ENCODE peak calls at places on chromosomes 12 and 14, in seven cellular contexts. Q is uterus, A is B cell, N is astrocyte of the spinal cord, H is heart right ventricle, L is ascending aorta, Y is CD14-positive monocyte. S is an unnamed sample.

GRCh38 chr14:88960528-88960927 is 136.1 kb downstream of the TTC8 start:
- DNase-seq in A (no peak), H (no peak), Q (no peak), Y (no peak), L (no peak), N (no peak), S (no peak)

GRCh38 chr12:47778842-47779241 is 5.8 kb downstream of the SLC48A1 start:
- DNase-seq in H (no peak), L (no peak), A (peak), Y (no peak), N (no peak), Q (no peak), S (no peak)

GRCh38 chr12:112340235-112340634 is 42.0 kb downstream of the HECTD4 start:
- DNase-seq in Y (no peak), Q (no peak), A (no peak), H (no peak), N (no peak), L (no peak), S (no peak)

GRCh38 chr14:74349757-74350156 is 1.5 kb downstream of the VRTN start:
- DNase-seq in Y (no peak), Q (no peak), N (no peak), A (no peak), L (no peak), H (no peak), S (no peak)

GRCh38 chr12:53538209-53538689 is 31.0 kb upstream of the NPFF start:
- DNase-seq in H (no peak), A (no peak), Q (no peak), Y (no peak), N (peak), L (no peak), S (no peak)

GRCh38 chr12:54413284-54414190 is 5.5 kb downstream of the ITGA5 start:
- DNase-seq in A (peak), L (peak), Q (no peak), Y (peak), N (no peak), H (peak), S (no peak)

GRCh38 chr14:75934998-75935628 is 46.7 kb downstream of the TGFB3 start:
- DNase-seq in L (no peak), A (no peak), N (no peak), H (no peak), Y (no peak), Q (no peak), S (no peak)

GRCh38 chr12:94172973-94173372 is 24.6 kb downstream of the PLXNC1 start:
- DNase-seq in H (no peak), A (no peak), Y (peak), L (no peak), Q (no peak), N (peak), S (no peak)

GRCh38 chr12:76919388-76920181 is 40.8 kb upstream of the CSRP2 start:
- DNase-seq in N (no peak), L (no peak), A (no peak), Y (no peak), Q (no peak), H (no peak), S (no peak)

GRCh38 chr12:55933158-55933798 is 2.3 kb downstream of the DGKA start:
- DNase-seq in Q (no peak), A (no peak), Y (peak), H (no peak), N (no peak), L (peak), S (no peak)

GRCh38 chr14:72164420-72165150 is 232.4 kb downstream of the RGS6 start:
- DNase-seq in H (no peak), N (no peak), Y (no peak), Q (no peak), L (no peak), A (no peak), S (no peak)

GRCh38 chr14:83260751-83261150 is 1727.1 kb upstream of the SEL1L start:
- DNase-seq in Q (no peak), Y (no peak), N (no peak), L (no peak), A (no peak), H (no peak), S (no peak)

GRCh38 chr14:37048666-37049071 is 123.7 kb downstream of the SLC25A21 start:
- DNase-seq in Q (no peak), L (no peak), H (no peak), N (peak), Y (no peak), A (no peak), S (no peak)

GRCh38 chr12:104790296-104791125 is 167.6 kb downstream of the SLC41A2 start:
- DNase-seq in A (peak), L (no peak), N (no peak), Y (peak), H (peak), Q (peak), S (peak)

GRCh38 chr12:75658826-75659823 is 147.7 kb upstream of the KRR1 start:
- DNase-seq in A (no peak), N (peak), H (no peak), L (no peak), Q (no peak), Y (no peak), S (no peak)

GRCh38 chr14:66359500-66359899 is 126.7 kb upstream of the CCDC196 start:
- DNase-seq in Y (no peak), A (peak), Q (no peak), N (peak), L (no peak), H (no peak), S (peak)

GRCh38 chr14:53979747-53980642 is 23.4 kb upstream of the BMP4 start:
- DNase-seq in Q (peak), L (no peak), A (no peak), N (peak), H (peak), Y (no peak), S (no peak)

GRCh38 chr14:68521557-68521901 is 271.3 kb downstream of the ZFP36L1 start:
- DNase-seq in N (no peak), Y (no peak), Q (no peak), L (no peak), H (no peak), A (no peak), S (no peak)

GRCh38 chr14:50335389-50335788 is 23.3 kb downstream of the DMAC2L start:
- DNase-seq in L (no peak), Q (peak), H (peak), N (peak), A (no peak), Y (no peak), S (no peak)

GRCh38 chr12:29306267-29306666 is 74.7 kb downstream of the ERGIC2 start:
- DNase-seq in Y (no peak), H (no peak), N (no peak), Q (no peak), A (no peak), L (no peak), S (no peak)

GRCh38 chr12:128792398-128792797 is 31.4 kb downstream of the SLC15A4 start:
- DNase-seq in A (no peak), N (no peak), Y (no peak), Q (no peak), H (no peak), L (no peak), S (no peak)

GRCh38 chr12:19201653-19202052 is 72.1 kb downstream of the PLEKHA5 start:
- DNase-seq in L (no peak), A (no peak), N (no peak), Q (no peak), Y (no peak), H (no peak), S (no peak)

GRCh38 chr12:70393787-70394519 is 27.9 kb downstream of the KCNMB4 start:
- DNase-seq in Q (no peak), H (no peak), A (no peak), L (no peak), N (peak), Y (no peak), S (no peak)

GRCh38 chr14:61749867-61750266 is 12.4 kb upstream of the SNAPC1 start:
- DNase-seq in L (no peak), N (peak), Y (no peak), Q (no peak), A (no peak), H (no peak), S (no peak)

GRCh38 chr12:66765204-66765603 is 86.3 kb upstream of the GRIP1 start:
- DNase-seq in H (no peak), N (no peak), Q (no peak), A (no peak), Y (no peak), L (no peak), S (no peak)

GRCh38 chr14:77219591-77219990 is 38.0 kb downstream of the TMEM63C start:
- DNase-seq in Y (no peak), L (no peak), H (peak), A (no peak), Q (no peak), N (no peak), S (no peak)

GRCh38 chr12:3038931-3039510 is 38.2 kb upstream of the TSPAN9 start:
- DNase-seq in N (no peak), A (no peak), Y (no peak), L (no peak), Q (no peak), H (no peak), S (no peak)

DNA sequence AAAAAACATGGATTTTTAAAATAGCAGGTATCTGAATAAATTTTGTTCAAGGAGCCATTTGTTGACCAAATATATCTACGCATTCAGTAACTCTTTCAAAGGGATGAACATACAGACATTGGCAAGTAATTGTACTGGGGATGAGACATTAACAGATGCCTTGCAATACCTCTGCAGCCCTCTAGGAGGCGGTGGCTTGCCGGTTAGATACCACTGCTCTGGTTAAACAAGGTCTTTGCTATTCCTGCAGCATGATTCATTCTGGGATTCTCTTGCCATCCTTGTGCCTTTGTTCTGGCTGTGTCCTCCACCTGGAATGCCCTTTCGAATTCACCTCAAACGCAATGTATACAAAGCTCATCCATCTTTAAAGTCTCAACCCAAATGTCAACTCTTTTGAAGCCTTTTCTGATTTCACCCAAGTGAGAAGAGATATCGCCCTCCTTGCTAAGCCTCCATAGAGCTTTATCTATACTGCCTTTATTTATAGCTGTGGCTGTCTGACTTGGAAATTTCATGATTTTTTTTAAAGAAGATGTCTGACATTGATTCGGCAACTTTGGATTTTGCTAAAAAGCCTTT is 131.0 kb upstream of the SRRM4 start:
- DNase-seq in N (no peak), Y (no peak), Q (no peak), A (no peak), H (no peak), L (no peak), S (peak)
- TF ChIP-seq CTCF in N (peak), Y (peak), Q (no peak), A (peak), H (peak), L (no peak), S (peak)

GRCh38 chr14:100135073-100135472 is 24.4 kb downstream of the DEGS2 start:
- DNase-seq in N (no peak), H (no peak), Y (no peak), Q (no peak), L (no peak), A (no peak), S (no peak)

GRCh38 chr14:100138082-100138787 is 21.2 kb downstream of the DEGS2 start:
- DNase-seq in A (no peak), Q (no peak), Y (no peak), L (no peak), N (no peak), H (no peak), S (peak)

GRCh38 chr14:100134591-100134990 is 24.9 kb downstream of the DEGS2 start:
- DNase-seq in A (no peak), L (no peak), Q (no peak), H (no peak), Y (no peak), N (no peak), S (no peak)

GRCh38 chr14:100137173-100137572 is 22.3 kb downstream of the DEGS2 start:
- DNase-seq in N (no peak), Q (no peak), L (no peak), A (no peak), H (no peak), Y (no peak), S (no peak)

GRCh38 chr14:100135784-100136183 is 23.7 kb downstream of the DEGS2 start:
- DNase-seq in H (no peak), Y (no peak), A (no peak), L (no peak), Q (no peak), N (no peak), S (no peak)
- TF ChIP-seq CTCF in H (no peak), Y (no peak), A (no peak), L (no peak), Q (no peak), N (no peak), S (no peak)

DNA sequence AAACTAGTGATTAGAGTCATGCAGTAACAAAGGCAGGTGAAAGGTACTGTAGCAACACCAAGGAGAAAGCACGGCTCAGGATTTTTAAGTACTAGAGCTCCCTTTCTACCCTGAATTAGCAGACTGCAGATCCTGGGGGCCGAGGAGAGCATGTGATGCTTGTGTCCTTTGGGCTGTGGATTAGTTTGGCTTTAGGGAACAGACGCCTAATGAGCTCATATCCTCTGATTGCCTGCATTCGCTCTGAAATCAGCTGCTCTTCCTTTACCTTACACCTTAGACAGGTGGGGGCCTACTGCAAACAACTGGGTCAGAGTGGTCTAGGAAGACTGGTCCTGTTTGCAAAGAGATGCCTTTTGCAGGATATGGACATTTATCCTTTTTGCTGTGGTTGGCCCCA is 2.2 kb downstream of the PIP4K2C start:
- DNase-seq in N (no peak), L (no peak), Y (no peak), A (no peak), H (no peak), Q (no peak), S (no peak)
- TF ChIP-seq CTCF in N (no peak), L (no peak), Y (no peak), A (no peak), H (no peak), Q (no peak), S (no peak)

GRCh38 chr14:102509744-102510615 is at the start of gene ANKRD9:
- DNase-seq in Q (peak), N (peak), Y (peak), H (peak), A (peak), L (peak), S (peak)
- TF ChIP-seq CTCF in Q (no peak), N (no peak), Y (no peak), H (no peak), A (no peak), L (no peak), S (no peak)

GRCh38 chr12:52310622-52311281 is 10.4 kb downstream of the KRT83 start:
- DNase-seq in A (no peak), L (no peak), N (no peak), H (no peak), Y (no peak), Q (no peak), S (no peak)

GRCh38 chr12:52308807-52309425 is 12.3 kb downstream of the KRT83 start:
- DNase-seq in Q (no peak), N (no peak), L (no peak), Y (no peak), H (no peak), A (no peak), S (no peak)

GRCh38 chr12:52300796-52301691 is 9.7 kb upstream of the KRT81 start:
- DNase-seq in Y (no peak), L (no peak), H (no peak), Q (no peak), N (no peak), A (no peak), S (no peak)

GRCh38 chr12:52307836-52308806 is 13.1 kb downstream of the KRT83 start:
- DNase-seq in H (peak), Q (peak), N (peak), A (no peak), L (no peak), Y (no peak), S (no peak)

GRCh38 chr12:52305921-52306705 is 14.8 kb upstream of the KRT81 start:
- DNase-seq in L (no peak), Q (no peak), N (no peak), Y (no peak), A (no peak), H (no peak), S (no peak)
- TF ChIP-seq CTCF in L (no peak), Q (no peak), N (peak), Y (peak), A (no peak), H (peak), S (no peak)

DNA sequence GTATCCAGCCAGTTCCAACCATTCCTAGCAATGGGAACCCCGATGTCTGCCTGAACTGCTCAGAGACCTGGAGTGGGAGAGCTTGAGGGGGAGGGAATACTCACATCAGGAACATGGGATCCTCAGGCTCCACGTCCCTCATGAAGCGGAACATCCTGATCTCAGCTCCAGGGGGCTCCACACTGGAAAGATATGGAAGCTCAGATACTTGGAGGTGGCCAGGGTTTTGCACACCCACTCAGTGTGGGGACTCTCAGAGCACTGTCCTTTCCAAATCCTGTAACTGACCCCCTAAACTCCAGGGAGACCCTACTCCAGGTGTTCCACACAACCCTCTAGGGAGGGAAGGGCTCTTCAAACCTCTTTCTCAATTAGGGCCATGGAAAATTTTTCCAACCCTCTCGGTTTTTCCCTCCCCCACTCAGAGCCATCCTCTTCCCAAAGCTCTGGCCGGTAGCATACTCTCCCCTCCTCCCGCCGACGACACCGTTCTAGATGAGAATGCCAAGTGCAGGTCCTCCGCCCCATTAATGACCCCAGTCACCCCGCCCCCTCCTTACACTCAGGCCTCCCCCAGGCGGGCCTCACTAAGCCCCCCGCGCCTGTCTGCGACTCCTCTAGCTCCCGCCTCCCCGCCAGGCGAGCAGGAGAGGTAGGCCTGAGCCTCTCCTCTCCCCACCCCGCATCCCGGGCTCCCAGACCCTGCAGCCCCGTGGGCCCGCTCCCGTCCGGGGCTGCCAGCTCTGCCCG is 585 bp downstream of the MLF2 start:
- DNase-seq in A (no peak), Q (peak), H (no peak), Y (peak), N (peak), L (no peak), S (no peak)
- TF ChIP-seq CTCF in A (no peak), Q (no peak), H (no peak), Y (no peak), N (peak), L (no peak), S (no peak)

S was measured in GM20000.